ENCODE peak calls at places on chromosomes 2 and 18, in five cellular contexts. U, J, F, L and K are unnamed samples.

GRCh38 chr2:64551851-64552250 is 27.7 kb downstream of the AFTPH start:
- DNase-seq in U (no peak), J (no peak), F (no peak), L (no peak), K (no peak)

GRCh38 chr2:105873721-105874120 is 129.0 kb downstream of the NCK2 start:
- DNase-seq in U (peak; percentile 84), J (no peak), F (no peak), L (no peak), K (peak; percentile 80)

GRCh38 chr2:75540994-75541393 is 19.7 kb downstream of the EVA1A start:
- DNase-seq in U (no peak), J (no peak), F (no peak), L (no peak), K (no peak)

GRCh38 chr2:31122133-31122532 is 16.1 kb downstream of the GALNT14 start:
- DNase-seq in U (no peak), J (no peak), F (no peak), L (no peak), K (no peak)

GRCh38 chr2:179218848-179219594 is 45.6 kb downstream of the SESTD1 start:
- DNase-seq in U (peak; percentile 60), J (peak; percentile 70), F (peak; percentile 71), L (peak; percentile 57), K (peak; percentile 83)

GRCh38 chr2:191086707-191087106 is 64.1 kb downstream of the STAT4 start:
- DNase-seq in U (no peak), J (no peak), F (no peak), L (no peak), K (no peak)

GRCh38 chr18:77056399-77057015 is 76.1 kb downstream of the MBP start:
- DNase-seq in U (no peak), J (no peak), F (no peak), L (peak; percentile 36), K (no peak)

GRCh38 chr2:211368467-211368866 is 812.1 kb downstream of the CPS1 start:
- DNase-seq in U (no peak), J (no peak), F (no peak), L (no peak), K (no peak)

GRCh38 chr2:36538345-36538744 is 59.6 kb downstream of the FEZ2 start:
- DNase-seq in U (no peak), J (no peak), F (no peak), L (no peak), K (no peak)

GRCh38 chr2:127618551-127618950 is 27.4 kb upstream of the GPR17 start:
- DNase-seq in U (no peak), J (no peak), F (no peak), L (no peak), K (no peak)

GRCh38 chr2:96100893-96101304 is 15.5 kb downstream of the ADRA2B start:
- DNase-seq in U (no peak), J (peak; percentile 4), F (no peak), L (peak; percentile 3), K (no peak)

GRCh38 chr2:233460726-233461431 is 105.7 kb downstream of the USP40 start:
- DNase-seq in U (no peak), J (no peak), F (no peak), L (no peak), K (no peak)

GRCh38 chr2:187435756-187436155 is 12.3 kb downstream of the CALCRL start:
- DNase-seq in U (peak; percentile 48), J (no peak), F (no peak), L (no peak), K (no peak)

GRCh38 chr18:44458777-44459176 is 221.9 kb upstream of the SETBP1 start:
- DNase-seq in U (peak; percentile 88), J (no peak), F (no peak), L (no peak), K (peak; percentile 50)

GRCh38 chr18:42418121-42418520 is 463.1 kb downstream of the PIK3C3 start:
- DNase-seq in U (no peak), J (no peak), F (no peak), L (no peak), K (no peak)

GRCh38 chr2:68689553-68690537 is 44.8 kb upstream of the ARHGAP25 start:
- DNase-seq in U (no peak), J (no peak), F (no peak), L (no peak), K (no peak)

GRCh38 chr2:44358498-44358897 is 2.8 kb downstream of the PREPL start:
- DNase-seq in U (peak; percentile 73), J (no peak), F (no peak), L (no peak), K (peak; percentile 61)

DNA sequence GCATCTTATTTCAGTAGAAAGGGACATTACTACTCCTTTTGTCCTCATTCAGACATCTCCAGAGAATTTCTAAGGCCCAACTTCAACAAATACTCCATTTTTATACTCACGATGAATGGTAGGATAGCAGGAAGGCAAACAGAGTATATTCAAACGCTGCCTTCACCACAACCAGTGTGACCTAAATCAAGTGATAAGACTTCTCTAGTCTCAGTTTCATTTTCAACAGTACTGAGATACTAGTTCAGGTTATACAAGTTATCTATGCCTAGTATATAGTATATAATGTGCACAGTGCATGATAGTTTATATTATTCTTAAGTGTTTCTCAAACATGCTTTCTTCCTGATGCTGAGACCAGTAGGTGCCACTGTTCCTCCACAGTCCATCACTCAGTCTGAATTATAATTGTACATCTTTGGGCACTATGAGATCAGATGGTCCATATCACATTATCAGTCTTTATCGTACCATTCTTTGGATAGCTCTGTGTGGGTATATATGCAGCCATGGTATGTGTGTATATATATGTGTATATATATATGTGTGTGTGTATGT is 66.3 kb upstream of the RPE start:
- DNase-seq in U (peak; percentile 11), J (no peak), F (no peak), L (no peak), K (no peak)
- TF ChIP-seq CTCF in U (peak; percentile 9), J (no peak), F (peak; percentile 16), L (no peak), K (peak; percentile 7)

DNA sequence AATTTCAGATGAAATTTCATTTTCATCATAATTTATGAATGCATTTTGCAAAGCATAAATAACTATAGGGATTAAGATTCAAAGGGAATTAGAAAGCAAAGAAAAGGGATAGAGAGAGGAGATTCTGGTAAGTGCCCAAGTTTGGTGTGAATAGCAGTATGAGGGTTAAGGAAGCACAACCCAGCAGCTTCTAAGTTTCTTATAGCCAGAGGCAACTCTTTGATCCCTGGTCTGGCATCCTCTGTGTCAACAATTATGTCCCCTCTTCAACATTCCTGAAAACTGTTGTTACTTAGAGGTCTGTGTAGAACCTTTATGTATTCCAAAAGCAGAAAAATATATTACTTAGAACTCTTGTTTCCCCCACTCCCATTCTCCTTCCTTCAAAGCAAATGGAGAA is 171.6 kb upstream of the SATB2 start:
- DNase-seq in U (no peak), J (no peak), F (no peak), L (no peak), K (no peak)
- TF ChIP-seq CTCF in U (no peak), J (no peak), F (no peak), L (no peak), K (no peak)

GRCh38 chr2:933734-934295 is 16.8 kb upstream of the SNTG2 start:
- DNase-seq in U (no peak), J (no peak), F (no peak), L (no peak), K (no peak)

GRCh38 chr2:938181-939005 is 12.3 kb upstream of the SNTG2 start:
- DNase-seq in U (no peak), J (no peak), F (no peak), L (no peak), K (no peak)

GRCh38 chr2:939936-940620 is 10.6 kb upstream of the SNTG2 start:
- DNase-seq in U (no peak), J (no peak), F (no peak), L (no peak), K (no peak)

GRCh38 chr2:941811-942360 is 8.8 kb upstream of the SNTG2 start:
- DNase-seq in U (no peak), J (no peak), F (no peak), L (no peak), K (no peak)

GRCh38 chr2:937530-937929 is 13.1 kb upstream of the SNTG2 start:
- DNase-seq in U (no peak), J (no peak), F (no peak), L (no peak), K (no peak)
- TF ChIP-seq CTCF in U (no peak), J (no peak), F (no peak), L (no peak), K (no peak)

GRCh38 chr2:58447586-58447985 is 206.5 kb upstream of the FANCL start:
- DNase-seq in U (no peak), J (no peak), F (no peak), L (no peak), K (no peak)

GRCh38 chr2:58448845-58449244 is 207.7 kb upstream of the FANCL start:
- DNase-seq in U (no peak), J (no peak), F (no peak), L (no peak), K (no peak)

GRCh38 chr2:58448065-58448507 is 207.0 kb upstream of the FANCL start:
- DNase-seq in U (peak; percentile 59), J (peak; percentile 83), F (peak; percentile 41), L (peak; percentile 94), K (peak; percentile 92)

DNA sequence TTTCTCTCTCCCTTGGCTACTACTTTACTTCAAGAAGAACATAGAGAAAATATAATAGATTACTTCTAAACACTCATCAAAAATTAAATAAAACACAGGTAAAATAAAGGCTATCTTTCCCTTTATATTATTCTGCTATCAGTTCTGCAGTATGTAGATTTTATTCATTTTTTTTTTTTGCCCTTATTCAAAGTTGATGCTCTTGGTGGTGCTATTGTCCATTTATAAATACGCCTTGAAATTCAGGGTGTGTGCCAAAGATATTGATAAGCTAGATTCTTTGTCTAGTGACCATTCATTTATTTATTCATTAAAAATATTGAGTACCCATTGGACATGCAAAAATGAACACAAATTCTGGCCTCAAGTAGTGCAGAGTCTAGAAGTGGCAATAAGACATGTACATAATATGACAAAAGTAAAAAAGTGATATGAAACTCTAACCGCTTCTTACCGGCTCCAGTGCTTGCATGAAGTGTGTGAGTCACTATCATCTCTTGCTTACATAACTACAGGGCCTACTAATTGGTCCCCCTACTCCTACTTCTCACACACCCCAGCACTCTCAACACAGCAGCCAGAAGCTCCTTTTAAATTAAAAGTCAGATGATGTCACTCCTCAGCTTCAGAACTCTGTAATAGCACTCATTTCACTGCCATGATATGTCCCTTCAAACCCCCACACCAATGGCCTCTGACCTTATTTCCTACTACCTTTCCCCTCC is 208.3 kb upstream of the FANCL start:
- DNase-seq in U (peak; percentile 51), J (no peak), F (no peak), L (no peak), K (peak; percentile 32)
- TF ChIP-seq CTCF in U (no peak), J (no peak), F (no peak), L (no peak), K (peak; percentile 36)

DNA sequence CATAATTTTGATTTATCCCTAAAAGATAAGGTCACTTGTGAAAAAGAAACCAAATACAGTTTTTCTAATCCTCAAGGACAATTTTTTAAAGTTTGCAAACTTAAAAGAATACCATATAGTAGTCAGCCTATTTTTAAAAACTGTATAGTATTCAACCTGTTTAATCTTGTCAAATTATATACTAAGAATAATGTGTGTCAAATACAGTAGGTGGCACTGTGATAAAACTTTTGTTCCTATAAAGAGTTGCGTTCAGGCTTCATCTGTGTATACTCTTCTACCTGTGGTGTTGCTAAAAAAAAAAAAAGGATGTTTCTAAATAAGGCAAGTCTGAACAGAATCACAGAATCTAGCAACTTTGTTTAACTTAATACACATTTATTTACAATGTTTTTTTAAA is 68.6 kb downstream of the CCDC138 start:
- DNase-seq in U (peak; percentile 5), J (no peak), F (no peak), L (no peak), K (peak; percentile 42)
- TF ChIP-seq CTCF in U (no peak), J (no peak), F (peak; percentile 14), L (no peak), K (peak; percentile 30)

GRCh38 chr2:174465327-174465726 is 21.5 kb downstream of the GPR155 start:
- DNase-seq in U (no peak), J (peak; percentile 56), F (no peak), L (peak; percentile 73), K (no peak)
- TF ChIP-seq CTCF in U (no peak), J (no peak), F (peak; percentile 11), L (peak; percentile 45), K (no peak)